ENCODE peak calls at places on chromosomes 7 and 10, in six cellular contexts. M is CD4-positive, CD25-positive, alpha-beta regulatory T cell; X is thoracic aorta; V is CD8-positive, alpha-beta T cell; C is upper lobe of right lung; U is adrenal gland. B is an unnamed sample.

GRCh38 chr7:24965831-24966708 is 13.9 kb downstream of the OSBPL3 start:
- DNase-seq in M (peak; percentile 78), X (no peak), V (peak; percentile 64), C (no peak), U (no peak), B (no peak)

GRCh38 chr7:154750353-154750801 is 252.5 kb downstream of the PAXIP1 start:
- DNase-seq in M (no peak), X (no peak), V (no peak), C (no peak), U (no peak), B (no peak)

GRCh38 chr7:83130623-83131545 is 31.8 kb downstream of the PCLO start:
- DNase-seq in M (no peak), X (no peak), V (no peak), C (no peak), U (no peak), B (no peak)

GRCh38 chr10:30027057-30028005 is 32.1 kb downstream of the JCAD start:
- DNase-seq in M (peak; percentile 95), X (no peak), V (peak; percentile 81), C (peak; percentile 77), U (peak; percentile 65), B (peak; percentile 95)

GRCh38 chr10:87925570-87925969 is 62.1 kb downstream of the PTEN start:
- DNase-seq in M (no peak), X (no peak), V (no peak), C (no peak), U (no peak), B (no peak)

GRCh38 chr7:92944633-92945032 is 108.3 kb upstream of the CDK6 start:
- DNase-seq in M (no peak), X (no peak), V (no peak), C (no peak), U (no peak), B (no peak)

GRCh38 chr7:151386301-151387160 is 23.3 kb downstream of the WDR86 start:
- DNase-seq in M (no peak), X (no peak), V (no peak), C (no peak), U (no peak), B (peak; percentile 73)

GRCh38 chr10:118564652-118565051 is 30.8 kb downstream of the PRLHR start:
- DNase-seq in M (no peak), X (no peak), V (no peak), C (no peak), U (no peak), B (no peak)

GRCh38 chr7:8373856-8374255 is 59.6 kb upstream of the NXPH1 start:
- DNase-seq in M (no peak), X (no peak), V (no peak), C (no peak), U (no peak), B (no peak)

GRCh38 chr10:61923210-61924024 is 21.9 kb downstream of the ARID5B start:
- DNase-seq in M (no peak), X (no peak), V (no peak), C (no peak), U (peak; percentile 82), B (no peak)

GRCh38 chr10:77548157-77548556 is 89.5 kb downstream of the KCNMA1 start:
- DNase-seq in M (no peak), X (no peak), V (no peak), C (peak; percentile 74), U (no peak), B (no peak)

GRCh38 chr7:65390588-65390987 is 16.9 kb downstream of the ZNF92 start:
- DNase-seq in M (no peak), X (no peak), V (no peak), C (no peak), U (peak; percentile 51), B (no peak)

GRCh38 chr10:96588060-96588554 is 1.3 kb upstream of the TM9SF3 start:
- DNase-seq in M (no peak), X (no peak), V (no peak), C (no peak), U (no peak), B (no peak)

GRCh38 chr7:80681272-80681885 is 42.9 kb downstream of the CD36 start:
- DNase-seq in M (no peak), X (no peak), V (no peak), C (no peak), U (no peak), B (no peak)

GRCh38 chr7:120156476-120156875 is 116.5 kb upstream of the KCND2 start:
- DNase-seq in M (no peak), X (no peak), V (no peak), C (no peak), U (no peak), B (no peak)

GRCh38 chr10:62492870-62493180 is 118.7 kb downstream of the ZNF365 start:
- DNase-seq in M (no peak), X (no peak), V (no peak), C (no peak), U (no peak), B (no peak)

DNA sequence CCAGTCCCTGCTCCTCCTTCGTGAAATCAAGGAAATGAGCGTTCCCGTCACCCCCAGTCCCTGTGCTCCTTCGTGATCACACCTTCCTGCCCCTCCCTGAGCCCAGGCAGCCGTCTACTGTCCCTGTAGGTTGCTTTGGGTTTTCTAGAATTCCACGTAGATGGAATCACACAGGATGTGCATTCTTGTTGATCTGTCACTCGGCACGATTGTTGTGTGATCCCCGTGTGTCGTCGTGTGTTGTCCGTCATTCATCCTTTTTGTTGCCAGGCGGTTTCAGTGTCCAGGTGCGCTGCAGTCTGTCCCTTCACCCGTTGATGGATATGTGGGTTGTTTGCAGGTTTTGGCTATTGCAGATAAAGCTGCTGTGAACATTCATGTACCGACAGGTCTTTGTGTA is 9.4 kb downstream of the MTG1 start:
- DNase-seq in M (no peak), X (no peak), V (no peak), C (peak; percentile 51), U (peak; percentile 13), B (no peak)
- H3K36me3 ChIP-seq in M (peaks cover 45% of the 10 kb centered on the region), X (peaks cover 34% of the 10 kb centered on the region), V (peaks cover 19% of the 10 kb centered on the region), C (peaks cover 90% of the 10 kb centered on the region), U (peaks cover 45% of the 10 kb centered on the region), B (peaks cover 47% of the 10 kb centered on the region)

DNA sequence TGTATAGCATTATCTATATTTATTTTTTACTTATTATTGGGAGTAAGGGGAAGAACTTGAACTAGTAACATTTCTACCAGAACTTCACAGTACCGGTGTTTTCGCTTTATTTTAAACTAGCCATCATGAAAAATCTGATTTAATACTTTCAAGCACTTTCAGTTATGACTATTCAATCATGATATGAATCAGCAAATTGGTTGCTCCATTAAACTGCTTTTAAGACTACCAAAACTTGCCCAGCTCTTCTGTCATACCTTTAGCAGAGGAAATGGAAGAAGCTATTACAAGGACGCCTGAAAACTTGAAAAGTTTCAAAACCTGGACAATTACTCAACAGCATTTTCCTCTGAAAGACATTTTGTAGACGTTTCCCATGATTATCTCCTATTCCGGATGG is 2.1 kb downstream of the JAZF1 start:
- DNase-seq in M (peak; percentile 55), X (no peak), V (no peak), C (no peak), U (no peak), B (no peak)
- H3K36me3 ChIP-seq in M (no peaks in the 10 kb centered on the region), X (no peaks in the 10 kb centered on the region), V (no peaks in the 10 kb centered on the region), C (no peaks in the 10 kb centered on the region), U (no peaks in the 10 kb centered on the region), B (no peaks in the 10 kb centered on the region)

DNA sequence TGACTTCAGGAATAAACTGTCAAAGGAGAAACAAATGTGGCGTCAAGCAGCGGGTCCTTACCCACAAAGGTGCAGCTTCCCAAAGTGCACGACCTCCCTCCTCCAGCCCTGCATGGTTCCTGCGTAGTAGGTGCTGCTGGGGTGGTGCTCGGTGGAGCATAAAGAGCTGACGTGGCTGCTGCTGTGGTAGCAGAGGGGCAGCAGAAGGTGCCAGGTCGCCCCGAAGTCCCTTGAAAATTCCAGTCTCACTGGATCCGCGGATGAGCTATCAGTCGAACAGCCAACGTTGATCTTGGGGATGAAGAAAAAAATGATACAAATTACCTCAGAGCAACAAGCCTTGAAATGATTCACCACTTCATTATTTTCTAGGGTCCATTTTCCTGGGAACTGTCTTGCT is 105.0 kb upstream of the SLC26A5 start:
- DNase-seq in M (no peak), X (no peak), V (no peak), C (no peak), U (no peak), B (no peak)
- H3K36me3 ChIP-seq in M (no peaks in the 10 kb centered on the region), X (no peaks in the 10 kb centered on the region), V (no peaks in the 10 kb centered on the region), C (no peaks in the 10 kb centered on the region), U (no peaks in the 10 kb centered on the region), B (no peaks in the 10 kb centered on the region)

GRCh38 chr7:135349746-135350145 is 116.1 kb downstream of the STRA8 start:
- DNase-seq in M (no peak), X (no peak), V (no peak), C (no peak), U (no peak), B (no peak)
- H3K36me3 ChIP-seq in M (no peaks in the 10 kb centered on the region), X (no peaks in the 10 kb centered on the region), V (no peaks in the 10 kb centered on the region), C (no peaks in the 10 kb centered on the region), U (no peaks in the 10 kb centered on the region), B (no peaks in the 10 kb centered on the region)

DNA sequence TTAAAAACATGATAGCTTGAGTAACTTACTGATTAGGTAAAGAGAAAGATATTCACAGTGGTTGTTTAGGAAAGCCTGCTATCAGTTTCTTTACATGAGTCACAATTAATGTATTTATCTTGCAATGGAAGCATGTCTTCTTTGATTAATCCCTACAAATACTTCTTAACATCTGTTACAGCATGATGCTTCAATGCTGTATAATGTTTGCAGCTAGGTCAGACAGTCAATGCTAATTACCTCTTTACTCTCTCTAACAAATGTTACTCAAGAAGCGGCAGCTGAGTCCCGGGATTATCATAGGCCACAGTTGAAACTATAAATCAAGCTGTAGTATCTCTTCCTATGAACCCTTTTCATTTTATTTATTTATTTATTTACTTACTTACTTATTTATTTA is 33.2 kb downstream of the ACBD5 start:
- DNase-seq in M (no peak), X (no peak), V (no peak), C (no peak), U (no peak), B (no peak)
- H3K36me3 ChIP-seq in M (peaks cover 86% of the 10 kb centered on the region), X (peaks cover 47% of the 10 kb centered on the region), V (peaks cover 40% of the 10 kb centered on the region), C (peaks cover 99% of the 10 kb centered on the region), U (peaks cover 96% of the 10 kb centered on the region), B (peaks cover 87% of the 10 kb centered on the region)

DNA sequence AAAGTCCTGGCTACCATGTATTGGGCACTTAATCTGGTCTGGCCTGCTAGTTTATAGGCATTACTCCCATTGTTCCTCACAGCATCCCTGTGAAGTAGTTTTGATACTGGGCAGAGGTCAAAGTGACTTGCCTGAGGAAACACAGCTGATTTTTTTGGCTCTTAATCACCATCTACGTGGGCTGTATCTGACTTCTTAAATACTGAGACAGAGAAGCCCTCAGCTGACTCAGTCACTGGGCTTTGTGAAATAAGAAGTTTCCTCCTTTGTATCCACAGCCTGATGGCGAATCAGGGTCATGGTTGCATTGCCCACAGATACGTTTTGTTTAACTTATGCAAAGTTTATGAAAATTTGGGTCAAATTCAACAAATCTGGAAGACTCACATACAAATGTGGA is 13.2 kb downstream of the TACR2 start:
- DNase-seq in M (no peak), X (no peak), V (no peak), C (no peak), U (no peak), B (no peak)
- H3K36me3 ChIP-seq in M (peaks cover 38% of the 10 kb centered on the region), X (peaks cover 33% of the 10 kb centered on the region), V (peaks cover 25% of the 10 kb centered on the region), C (peaks cover 39% of the 10 kb centered on the region), U (peaks cover 30% of the 10 kb centered on the region), B (peaks cover 69% of the 10 kb centered on the region)